ENCODE peak calls at places on chromosomes 5 and 9, in five cellular contexts. M is HL-60; D is breast epithelium; V is CD8-positive, alpha-beta T cell; H is upper lobe of left lung. C is an unnamed sample.

GRCh38 chr9:113233146-113233545 is 11.8 kb downstream of the SLC31A1 start:
- DNase-seq in D (no peak), M (peak), H (no peak), V (no peak), C (no peak)

GRCh38 chr9:35691757-35692301 is 2.1 kb upstream of the TPM2 start:
- DNase-seq in M (no peak), V (no peak), H (no peak), D (no peak), C (no peak)

GRCh38 chr5:68682400-68683152 is 411.2 kb upstream of the SLC30A5 start:
- DNase-seq in V (no peak), H (no peak), D (no peak), M (no peak), C (peak)

GRCh38 chr5:179879003-179879689 is 20.5 kb upstream of the MRNIP start:
- DNase-seq in D (no peak), M (no peak), V (no peak), H (no peak), C (no peak)

GRCh38 chr5:100186181-100186580 is 349.0 kb upstream of the FAM174A start:
- DNase-seq in V (no peak), M (no peak), D (no peak), H (no peak), C (no peak)

GRCh38 chr5:67166460-67166871 is 30.1 kb downstream of the CD180 start:
- DNase-seq in D (peak), H (peak), V (peak), M (no peak), C (no peak)

GRCh38 chr9:72041775-72042194 is 18.6 kb downstream of the C9orf57 start:
- DNase-seq in V (no peak), H (no peak), D (peak), M (peak), C (peak)

GRCh38 chr9:15642369-15642962 is 89.6 kb downstream of the CCDC171 start:
- DNase-seq in H (no peak), V (no peak), M (no peak), D (no peak), C (peak)

GRCh38 chr5:4563400-4563799 is 576.7 kb upstream of the ADAMTS16 start:
- DNase-seq in D (no peak), M (no peak), V (no peak), H (no peak), C (peak)

GRCh38 chr5:77806213-77806843 is 30.2 kb upstream of the TBCA start:
- DNase-seq in V (no peak), M (no peak), D (no peak), H (no peak), C (no peak)

GRCh38 chr9:114112778-114113585 is 13.9 kb upstream of the KIF12 start:
- DNase-seq in V (no peak), D (peak), H (peak), M (no peak), C (peak)

GRCh38 chr5:148156609-148157008 is 11.7 kb upstream of the SPINK14 start:
- DNase-seq in D (no peak), V (no peak), H (no peak), M (no peak), C (no peak)

GRCh38 chr9:16150501-16150900 is 597.7 kb downstream of the CCDC171 start:
- DNase-seq in D (no peak), V (no peak), H (no peak), M (no peak), C (peak)

GRCh38 chr9:5470816-5471215 is 20.5 kb downstream of the CD274 start:
- DNase-seq in D (no peak), H (no peak), M (no peak), V (no peak), C (no peak)

GRCh38 chr5:142872795-142873194 is 102.6 kb downstream of the ARHGAP26 start:
- DNase-seq in H (no peak), D (no peak), M (no peak), V (no peak), C (no peak)

GRCh38 chr9:117679425-117679824 is 24.8 kb upstream of the TLR4 start:
- DNase-seq in D (no peak), V (no peak), M (no peak), H (no peak), C (no peak)
- H3K27ac ChIP-seq in D (no peak), V (no peak), M (peak), H (no peak), C (no peak)

GRCh38 chr5:43193952-43194321 is 1.9 kb downstream of the NIM1K start:
- DNase-seq in D (no peak), M (no peak), H (no peak), V (no peak), C (peak)
- H3K4me3 ChIP-seq in D (no peak), M (no peak), H (no peak), V (no peak), C (no peak)

DNA sequence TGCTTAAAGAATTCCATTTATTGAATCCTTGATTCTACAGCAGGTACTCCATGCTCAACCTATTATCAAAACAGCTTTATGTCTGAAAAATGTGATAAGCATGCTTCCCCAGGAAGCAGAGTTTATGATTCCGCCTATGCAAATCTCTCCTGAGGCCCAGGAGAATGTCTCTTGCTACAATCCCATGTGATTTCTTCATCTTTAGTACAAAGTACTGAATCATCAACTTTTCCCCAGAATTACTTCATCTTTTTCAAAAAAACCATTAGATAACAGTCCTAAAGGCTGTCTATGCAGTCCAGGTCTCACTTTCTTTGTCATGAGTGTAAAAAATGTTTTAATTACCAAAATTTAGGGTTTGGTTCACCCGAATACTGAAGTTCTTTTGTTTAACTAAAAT is 130.2 kb upstream of the ADAMTSL1 start:
- DNase-seq in M (peak), D (no peak), H (no peak), V (no peak), C (peak)
- TF ChIP-seq CTCF in M (no peak), D (no peak), H (no peak), V (no peak), C (no peak)

GRCh38 chr9:18626046-18626698 is 152.2 kb downstream of the ADAMTSL1 start:
- DNase-seq in V (no peak), D (no peak), M (no peak), H (no peak), C (no peak)

GRCh38 chr9:18632624-18633407 is 158.9 kb downstream of the ADAMTSL1 start:
- DNase-seq in M (no peak), V (no peak), D (no peak), H (no peak), C (peak)

GRCh38 chr9:18623201-18623600 is 149.2 kb downstream of the ADAMTSL1 start:
- DNase-seq in D (no peak), H (no peak), V (no peak), M (no peak), C (no peak)

GRCh38 chr9:18629136-18629535 is 155.2 kb downstream of the ADAMTSL1 start:
- DNase-seq in H (no peak), M (no peak), V (no peak), D (no peak), C (no peak)
- H3K27ac ChIP-seq in H (no peak), M (no peak), V (no peak), D (no peak), C (no peak)

GRCh38 chr9:123448247-123448646 is 92.2 kb downstream of the CRB2 start:
- DNase-seq in M (no peak), H (no peak), D (no peak), V (no peak), C (no peak)
- H3K4me3 ChIP-seq in M (no peak), H (no peak), D (no peak), V (no peak), C (no peak)

DNA sequence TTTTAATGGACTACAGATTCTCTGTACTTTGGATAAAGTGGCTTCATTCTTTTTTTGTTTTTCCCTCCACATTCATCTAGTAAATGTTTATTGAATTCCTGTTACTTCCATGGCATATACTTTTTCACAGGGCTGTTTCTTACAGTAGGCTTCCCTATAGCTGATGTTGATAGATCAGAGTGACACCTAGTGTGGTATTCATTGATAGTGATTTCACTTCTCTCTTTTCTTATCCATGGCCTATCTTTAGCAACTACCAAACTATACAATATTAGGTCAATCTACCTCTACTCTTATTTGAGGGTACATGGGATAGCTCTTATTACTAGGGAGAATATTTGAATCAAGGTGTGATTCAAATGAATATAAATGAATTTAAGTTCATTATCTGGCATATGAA is 35.8 kb downstream of the FSD1L start:
- DNase-seq in M (no peak), D (no peak), V (no peak), H (no peak), C (no peak)
- TF ChIP-seq CTCF in M (no peak), D (no peak), V (no peak), H (no peak), C (no peak)

GRCh38 chr5:121981254-121981653 is 19.5 kb downstream of the SRFBP1 start:
- DNase-seq in H (no peak), D (no peak), M (no peak), V (no peak), C (no peak)
- H3K27ac ChIP-seq in H (peak), D (no peak), M (no peak), V (no peak), C (no peak)

GRCh38 chr9:33506626-33507370 is 17.3 kb upstream of the ANKRD18B start:
- DNase-seq in H (no peak), M (no peak), D (no peak), V (no peak), C (peak)
- H3K4me3 ChIP-seq in H (no peak), M (no peak), D (no peak), V (no peak), C (no peak)

DNA sequence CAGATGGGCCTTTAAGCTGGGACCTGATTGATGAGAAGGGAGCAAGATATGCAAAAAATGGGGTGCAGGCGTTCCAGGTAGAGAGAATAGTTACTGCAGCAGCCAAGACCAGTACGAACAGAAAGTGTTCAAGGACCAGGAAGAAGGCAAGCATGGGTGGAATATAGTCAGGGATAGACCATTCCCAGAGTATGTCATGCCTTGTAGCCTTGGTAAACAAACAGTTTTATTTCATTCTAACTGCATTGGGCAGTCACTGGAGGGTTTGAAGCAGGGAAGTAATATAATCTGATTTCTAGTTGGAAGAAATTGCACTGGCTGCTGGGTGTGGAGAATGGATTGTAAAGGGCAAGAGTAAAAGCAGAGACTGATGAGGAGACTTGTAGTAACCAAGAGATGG is 30.5 kb upstream of the IL13 start:
- DNase-seq in D (no peak), V (no peak), H (no peak), M (no peak), C (no peak)
- TF ChIP-seq CTCF in D (no peak), V (no peak), H (no peak), M (no peak), C (no peak)

GRCh38 chr9:134707031-134707680 is 65.6 kb downstream of the COL5A1 start:
- DNase-seq in M (no peak), H (peak), V (no peak), D (peak), C (peak)
- H3K27ac ChIP-seq in M (no peak), H (peak), V (no peak), D (peak), C (peak)

C was measured in hepatocyte.